ENCODE peak calls at places on chromosomes 16 and 17, in ten cellular contexts. R is hypothalamus; M is stimulated activated CD4-positive, alpha-beta T cell treated with anti-CD3 and anti-CD28 coated beads, Interleukin-1b, Interleukin-23, amount 100 ng/mL, for 48 hours; N is immature natural killer cell; P is fibroblast of gingiva; E is choroid plexus epithelial cell; C is activated CD4-positive, alpha-beta T cell treated with anti-CD3 and anti-CD28 coated beads, Interleukin-2, amount 50 U/mL, for 1 hour; L is stimulated activated naive B cell treated with anti-CD40 and anti-IgM and Interleukin-4, amounts not matched to agents 10 μg/mL and 1 μg/mL and 100 μg/mL, for 72 hours; B is RCC 7860; H is SK-MEL-5. V is an unnamed sample.
A peak's percentile ranks its signal among the peaks of the same experiment; 100 is the strongest.

GRCh38 chr16:85428168-85428898 is 184.8 kb upstream of the GSE1 start:
- DNase-seq in R (no peak), M (peak; percentile 38), N (peak; percentile 35), P (no peak), E (peak; percentile 38), C (peak; percentile 54), L (no peak), B (peak; percentile 14), H (peak; percentile 56), V (no peak)

GRCh38 chr17:35807371-35808144 is 1.7 kb upstream of the TAF15 start:
- DNase-seq in R (no peak), M (no peak), N (no peak), P (peak; percentile 53), E (peak; percentile 65), C (no peak), L (no peak), B (no peak), H (no peak), V (no peak)

GRCh38 chr17:33385133-33385532 is 92.0 kb upstream of the ASIC2 start:
- DNase-seq in R (no peak), M (no peak), N (no peak), P (no peak), E (no peak), C (no peak), L (no peak), B (no peak), H (no peak), V (no peak)

GRCh38 chr17:58335779-58336455 is 7.3 kb upstream of the TSPOAP1 start:
- DNase-seq in R (no peak), M (peak; percentile 81), N (peak; percentile 84), P (no peak), E (no peak), C (peak; percentile 69), L (peak; percentile 67), B (no peak), H (no peak), V (no peak)

GRCh38 chr16:8888951-8889892 is 7.1 kb downstream of the LITAFD start:
- DNase-seq in R (no peak), M (no peak), N (no peak), P (no peak), E (no peak), C (no peak), L (no peak), B (no peak), H (no peak), V (no peak)

GRCh38 chr16:85162478-85163277 is 50.4 kb upstream of the CIBAR2 start:
- DNase-seq in R (no peak), M (no peak), N (no peak), P (peak; percentile 75), E (peak; percentile 77), C (no peak), L (no peak), B (peak; percentile 32), H (no peak), V (no peak)

GRCh38 chr17:38421871-38422819 is 6.1 kb upstream of the ARHGAP23 start:
- DNase-seq in R (no peak), M (no peak), N (no peak), P (no peak), E (no peak), C (no peak), L (no peak), B (no peak), H (no peak), V (no peak)

GRCh38 chr16:84312783-84313382 is 18.2 kb downstream of the WFDC1 start:
- DNase-seq in R (no peak), M (no peak), N (no peak), P (no peak), E (no peak), C (no peak), L (no peak), B (no peak), H (no peak), V (no peak)

GRCh38 chr17:82663381-82664275 is 15.4 kb upstream of the WDR45B start:
- DNase-seq in R (no peak), M (no peak), N (no peak), P (no peak), E (no peak), C (no peak), L (no peak), B (no peak), H (no peak), V (no peak)

GRCh38 chr17:12041316-12041715 is 20.6 kb downstream of the MAP2K4 start:
- DNase-seq in R (no peak), M (no peak), N (no peak), P (peak; percentile 49), E (peak; percentile 72), C (no peak), L (no peak), B (peak; percentile 40), H (no peak), V (no peak)

GRCh38 chr17:49996121-49996494 is 1.1 kb upstream of the DLX3 start:
- DNase-seq in R (no peak), M (no peak), N (no peak), P (no peak), E (no peak), C (no peak), L (no peak), B (no peak), H (no peak), V (no peak)

GRCh38 chr17:82416771-82417170 is 1.4 kb upstream of the HEXD start:
- DNase-seq in R (no peak), M (no peak), N (no peak), P (no peak), E (no peak), C (no peak), L (no peak), B (no peak), H (peak; percentile 13), V (no peak)

GRCh38 chr16:88309905-88310259 is 72.9 kb upstream of the ZNF469 start:
- DNase-seq in R (no peak), M (no peak), N (no peak), P (no peak), E (no peak), C (no peak), L (no peak), B (no peak), H (no peak), V (no peak)

GRCh38 chr16:88810868-88811599 is 694 bp downstream of the APRT start:
- DNase-seq in R (peak; percentile 69), M (peak; percentile 64), N (peak; percentile 74), P (peak; percentile 84), E (peak; percentile 87), C (peak; percentile 53), L (peak; percentile 58), B (peak; percentile 57), H (peak; percentile 72), V (no peak)

GRCh38 chr17:9760336-9760735 is 31.1 kb downstream of the DHRS7C start:
- DNase-seq in R (no peak), M (no peak), N (no peak), P (no peak), E (no peak), C (no peak), L (no peak), B (no peak), H (no peak), V (no peak)

GRCh38 chr17:48543854-48544355 is 1.0 kb downstream of the HOXB2 start:
- DNase-seq in R (no peak), M (no peak), N (peak; percentile 22), P (no peak), E (no peak), C (no peak), L (no peak), B (peak; percentile 16), H (no peak), V (no peak)

GRCh38 chr17:4072487-4073157 is 70.2 kb downstream of the ZZEF1 start:
- DNase-seq in R (no peak), M (no peak), N (no peak), P (peak; percentile 87), E (peak; percentile 94), C (no peak), L (no peak), B (no peak), H (no peak), V (no peak)

GRCh38 chr17:13702266-13702665 is 100.5 kb upstream of the HS3ST3A1 start:
- DNase-seq in R (no peak), M (no peak), N (no peak), P (no peak), E (peak; percentile 55), C (no peak), L (no peak), B (no peak), H (no peak), V (no peak)

GRCh38 chr17:7745748-7746470 is 28.4 kb downstream of the DNAH2 start:
- DNase-seq in R (no peak), M (no peak), N (no peak), P (peak; percentile 90), E (peak; percentile 91), C (no peak), L (no peak), B (peak; percentile 56), H (peak; percentile 96), V (peak; percentile 69)